ENCODE peak calls at places on chromosome 4, in seven cellular contexts. W is mesendoderm, E is IMR-90, P is neuronal stem cell, I is H9, V is mesenchymal stem cell, T is H1. N is an unnamed sample.

GRCh38 chr4:10457255-10457801 is at the start of gene ZNF518B:
- DNase-seq in I (peak; percentile 74), E (peak; percentile 48), T (no peak), P (peak; percentile 54), W (peak; percentile 82), V (peak; percentile 64), N (peak; percentile 86)

GRCh38 chr4:38189445-38189844 is 229.2 kb downstream of the PTTG2 start:
- DNase-seq in V (peak; percentile 95), P (no peak), E (peak; percentile 95), W (peak; percentile 53), T (no peak), I (no peak), N (peak; percentile 77)

GRCh38 chr4:186360551-186360950 is 94.6 kb downstream of the F11 start:
- DNase-seq in E (no peak), P (no peak), I (no peak), T (no peak), V (no peak), W (no peak), N (no peak)

GRCh38 chr4:124708517-124709300 is 3.8 kb downstream of the ANKRD50 start:
- DNase-seq in I (no peak), V (peak; percentile 43), T (no peak), E (peak; percentile 7), P (no peak), W (no peak), N (no peak)

GRCh38 chr4:1245481-1246051 is 3.4 kb downstream of the CTBP1 start:
- DNase-seq in P (no peak), E (no peak), W (no peak), I (no peak), T (no peak), V (no peak), N (no peak)

GRCh38 chr4:1381181-1381621 is 25.0 kb downstream of the NKX1-1 start:
- DNase-seq in W (no peak), E (no peak), V (no peak), T (no peak), P (no peak), I (no peak), N (no peak)

GRCh38 chr4:88818650-88819470 is 121.2 kb upstream of the NAP1L5 start:
- DNase-seq in E (peak; percentile 59), V (peak; percentile 58), W (peak; percentile 70), P (peak; percentile 24), T (no peak), I (peak; percentile 49), N (peak; percentile 43)

GRCh38 chr4:125727931-125728330 is 413.2 kb downstream of the FAT4 start:
- DNase-seq in V (peak; percentile 45), W (no peak), I (no peak), E (peak; percentile 30), T (no peak), P (no peak), N (no peak)

GRCh38 chr4:58138786-58139185 is 1028.6 kb upstream of the IGFBP7 start:
- DNase-seq in E (no peak), I (no peak), T (no peak), P (no peak), V (no peak), W (no peak), N (no peak)

GRCh38 chr4:97662133-97662532 is 481.1 kb downstream of the STPG2 start:
- DNase-seq in T (no peak), V (no peak), P (no peak), I (no peak), W (no peak), E (no peak), N (no peak)

GRCh38 chr4:8132947-8133705 is 25.5 kb downstream of the ABLIM2 start:
- DNase-seq in P (no peak), V (no peak), T (no peak), I (no peak), W (no peak), E (no peak), N (no peak)

GRCh38 chr4:184719407-184719806 is 14.5 kb downstream of the CENPU start:
- DNase-seq in P (no peak), W (no peak), V (no peak), I (no peak), E (no peak), T (no peak), N (no peak)

GRCh38 chr4:31651541-31651940 is 931.4 kb downstream of the PCDH7 start:
- DNase-seq in W (no peak), T (no peak), I (no peak), V (no peak), P (no peak), E (no peak), N (no peak)
- H3K4ac ChIP-seq in W (no peak overlapping the region), T (no peak overlapping the region), I (no peak overlapping the region), V (no peak overlapping the region), P (no peak overlapping the region), E (no peak overlapping the region), N (no peak overlapping the region)

GRCh38 chr4:20017439-20017838 is 234.3 kb upstream of the SLIT2 start:
- DNase-seq in P (no peak), V (no peak), I (no peak), T (no peak), E (no peak), W (no peak), N (no peak)

GRCh38 chr4:20020049-20020448 is 231.7 kb upstream of the SLIT2 start:
- DNase-seq in W (no peak), V (no peak), I (no peak), E (no peak), P (no peak), T (no peak), N (peak; percentile 62)

GRCh38 chr4:20017035-20017434 is 234.7 kb upstream of the SLIT2 start:
- DNase-seq in T (no peak), I (no peak), P (no peak), V (no peak), E (peak; percentile 85), W (no peak), N (no peak)

GRCh38 chr4:20022471-20022870 is 229.2 kb upstream of the SLIT2 start:
- DNase-seq in E (no peak), W (no peak), T (no peak), V (no peak), P (no peak), I (no peak), N (no peak)

GRCh38 chr4:20019310-20020015 is 232.2 kb upstream of the SLIT2 start:
- DNase-seq in E (peak; percentile 55), I (no peak), P (no peak), V (no peak), W (no peak), T (no peak), N (no peak)
- H3K4ac ChIP-seq in E (no peak overlapping the region), I (no peak overlapping the region), P (no peak overlapping the region), V (no peak overlapping the region), W (no peak overlapping the region), T (no peak overlapping the region), N (no peak overlapping the region)

GRCh38 chr4:165927366-165927765 is 54.3 kb downstream of the TLL1 start:
- DNase-seq in I (no peak), V (no peak), T (no peak), E (no peak), P (no peak), W (no peak), N (no peak)
- H3K4ac ChIP-seq in I (no peak overlapping the region), V (no peak overlapping the region), T (no peak overlapping the region), E (no peak overlapping the region), P (no peak overlapping the region), W (no peak overlapping the region), N (no peak overlapping the region)

DNA sequence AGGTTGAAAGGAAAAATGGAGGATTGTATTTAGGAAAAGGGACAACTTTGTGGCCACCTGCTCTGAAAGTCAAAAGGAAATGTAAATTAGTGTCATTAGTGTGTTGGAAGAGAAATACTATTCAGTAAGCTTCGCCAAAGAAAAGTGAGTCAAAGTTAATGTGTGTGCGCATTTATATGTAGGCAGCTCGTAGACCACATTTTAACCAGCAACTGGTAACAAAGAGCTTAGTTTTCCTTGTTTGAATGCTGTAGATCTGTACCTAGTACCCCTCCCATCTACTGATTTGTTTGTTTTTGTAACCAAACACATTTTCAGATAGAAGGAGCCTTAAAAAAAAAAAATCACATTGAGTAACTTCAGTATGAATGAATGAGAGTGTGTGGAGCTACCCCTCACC is 69.3 kb downstream of the GPAT3 start:
- DNase-seq in V (no peak), I (no peak), E (no peak), W (no peak), P (no peak), T (no peak), N (no peak)
- H3K4ac ChIP-seq in V (no peak overlapping the region), I (no peak overlapping the region), E (no peak overlapping the region), W (no peak overlapping the region), P (no peak overlapping the region), T (no peak overlapping the region), N (no peak overlapping the region)

GRCh38 chr4:113760852-113761681 is 471 bp downstream of the CAMK2D start:
- DNase-seq in P (peak; percentile 36), W (peak; percentile 87), V (peak; percentile 91), I (peak; percentile 54), E (peak; percentile 71), T (no peak), N (peak; percentile 18)

GRCh38 chr4:113760094-113760851 is 1.3 kb downstream of the CAMK2D start:
- DNase-seq in P (no peak), T (no peak), W (peak; percentile 54), E (peak; percentile 61), I (no peak), V (peak; percentile 72), N (no peak)

GRCh38 chr4:113758361-113758760 is 3.2 kb downstream of the CAMK2D start:
- DNase-seq in T (no peak), W (no peak), E (peak; percentile 81), P (no peak), I (no peak), V (peak; percentile 26), N (no peak)

GRCh38 chr4:113761682-113762060 is at the start of gene CAMK2D:
- DNase-seq in I (peak; percentile 67), E (peak; percentile 89), V (peak; percentile 86), W (peak; percentile 92), P (peak; percentile 78), T (no peak), N (no peak)

DNA sequence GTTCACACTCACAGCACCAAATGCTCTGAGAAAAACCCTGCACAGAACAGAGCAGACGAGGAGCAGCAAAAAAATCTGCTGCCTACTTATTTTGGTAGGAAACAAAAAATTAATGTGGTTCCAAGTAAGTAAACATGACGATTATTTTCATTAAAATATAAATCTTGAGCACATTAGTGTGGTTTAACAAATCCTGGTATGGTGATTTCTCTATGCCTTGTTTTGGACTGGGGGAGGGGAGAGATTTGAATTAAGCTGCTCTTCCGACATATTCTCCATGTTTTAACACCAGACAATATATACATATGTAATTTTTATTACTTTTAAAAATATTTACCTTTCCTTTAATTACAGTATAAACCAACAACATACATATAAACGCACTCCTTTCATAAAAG is 1.8 kb downstream of the CAMK2D start:
- DNase-seq in V (peak; percentile 30), P (no peak), W (no peak), T (no peak), I (no peak), E (peak; percentile 12), N (no peak)
- H3K4ac ChIP-seq in V (no peak overlapping the region), P (no peak overlapping the region), W (no peak overlapping the region), T (no peak overlapping the region), I (no peak overlapping the region), E (peak overlapping the region; percentile 94), N (no peak overlapping the region)

N was measured in trophoblast cell.